ENCODE peak calls at places on chromosome 1, in eight cellular contexts. H is amniotic epithelial cell; B is heart right ventricle; I is NT2/D1; D is NCI-H1105; P is fibroblast of lung; Q is RCC 7860; Y is naive thymus-derived CD8-positive, alpha-beta T cell. L is an unnamed sample.

GRCh38 chr1:17232759-17233661 is 15.9 kb upstream of the PADI3 start:
- DNase-seq in Y (no peak), I (no peak), P (peak), D (no peak), B (no peak), Q (peak), H (peak), L (no peak)

GRCh38 chr1:32813941-32814739 is 3.0 kb downstream of the YARS1 start:
- DNase-seq in D (no peak), Q (peak), P (peak), H (peak), B (no peak), Y (no peak), I (no peak), L (no peak)

GRCh38 chr1:85502625-85503083 is 37.7 kb upstream of the DDAH1 start:
- DNase-seq in H (peak), Y (no peak), D (no peak), Q (no peak), I (peak), B (peak), P (peak), L (no peak)

GRCh38 chr1:224635356-224635755 is 19.2 kb downstream of the CNIH3 start:
- DNase-seq in Y (no peak), Q (peak), P (peak), I (no peak), B (no peak), D (no peak), H (peak), L (no peak)

GRCh38 chr1:196034080-196034706 is 574.0 kb downstream of the KCNT2 start:
- DNase-seq in D (no peak), Q (no peak), Y (no peak), I (peak), B (no peak), P (peak), H (no peak), L (no peak)

GRCh38 chr1:199691540-199691939 is 336.0 kb upstream of the NR5A2 start:
- DNase-seq in D (no peak), Y (no peak), B (no peak), I (peak), P (peak), Q (peak), H (peak), L (no peak)

GRCh38 chr1:2356401-2356800 is 35.0 kb downstream of the MORN1 start:
- DNase-seq in Y (no peak), I (no peak), B (no peak), P (no peak), D (no peak), H (no peak), Q (no peak), L (peak)

GRCh38 chr1:190022709-190023108 is 455.0 kb downstream of the BRINP3 start:
- DNase-seq in D (no peak), Y (no peak), Q (peak), B (no peak), I (no peak), H (peak), P (peak), L (no peak)

GRCh38 chr1:59554011-59554673 is 257.2 kb downstream of the FGGY start:
- DNase-seq in P (no peak), Q (no peak), B (no peak), D (no peak), I (no peak), H (no peak), Y (no peak), L (no peak)

GRCh38 chr1:224872832-224873644 is 56.4 kb upstream of the DNAH14 start:
- DNase-seq in D (no peak), Y (no peak), B (no peak), P (no peak), I (no peak), Q (no peak), H (no peak), L (no peak)

GRCh38 chr1:31266547-31266946 is 26.9 kb upstream of the NKAIN1 start:
- DNase-seq in B (no peak), D (no peak), Y (no peak), H (no peak), I (no peak), P (no peak), Q (no peak), L (no peak)

GRCh38 chr1:56429288-56429687 is 150.1 kb downstream of the PLPP3 start:
- DNase-seq in Y (no peak), H (no peak), I (no peak), D (no peak), Q (no peak), P (no peak), B (no peak), L (no peak)

GRCh38 chr1:228543396-228543795 is 56.2 kb downstream of the RNF187 start:
- DNase-seq in H (no peak), D (no peak), Q (no peak), Y (no peak), I (no peak), B (no peak), P (no peak), L (no peak)

GRCh38 chr1:247883346-247883745 is 12.0 kb upstream of the OR2W3 start:
- DNase-seq in D (no peak), Y (no peak), B (no peak), P (no peak), H (no peak), I (no peak), Q (no peak), L (no peak)

GRCh38 chr1:156245451-156246232 is 2.2 kb downstream of the PAQR6 start:
- DNase-seq in I (no peak), H (no peak), Y (peak), Q (no peak), B (no peak), P (no peak), D (no peak), L (peak)

GRCh38 chr1:20320734-20321133 is 30.1 kb downstream of the VWA5B1 start:
- DNase-seq in D (no peak), P (no peak), Q (no peak), H (no peak), B (no peak), I (no peak), Y (no peak), L (no peak)